ENCODE peak calls at places on chromosomes 13 and 19, in nine cellular contexts. G is psoas muscle, V is T-helper 17 cell, C is aorta, R is cardiac muscle cell, O is right lobe of liver, B is fibroblast of lung, T is upper lobe of right lung, X is esophagus squamous epithelium. J is an unnamed sample.

GRCh38 chr19:8657869-8658268 is 27.4 kb downstream of the NFILZ start:
- DNase-seq in X (no peak), B (no peak), V (no peak), C (no peak), T (no peak), O (no peak), G (no peak), R (no peak), J (no peak)

GRCh38 chr13:33746867-33747266 is 71.1 kb upstream of the RFC3 start:
- DNase-seq in V (no peak), X (no peak), R (no peak), B (no peak), O (no peak), C (no peak), T (no peak), G (no peak), J (no peak)

GRCh38 chr19:50728084-50728737 is 5.0 kb downstream of the CLEC11A start:
- DNase-seq in R (peak; percentile 98), G (peak; percentile 74), T (peak; percentile 86), V (no peak), O (peak; percentile 57), B (peak; percentile 33), X (no peak), C (peak; percentile 85), J (peak; percentile 34)

GRCh38 chr19:10419646-10420443 is 493 bp upstream of the PDE4A start:
- DNase-seq in C (no peak), G (no peak), T (no peak), V (no peak), B (peak; percentile 82), X (no peak), O (no peak), R (peak; percentile 72), J (peak; percentile 58)

GRCh38 chr19:49017666-49018351 is 918 bp upstream of the LHB start:
- DNase-seq in T (peak; percentile 80), R (peak; percentile 71), G (peak; percentile 62), X (no peak), O (no peak), V (peak; percentile 58), B (peak; percentile 66), C (peak; percentile 67), J (peak; percentile 69)

GRCh38 chr13:51814825-51815650 is 11.1 kb upstream of the DHRS12 start:
- DNase-seq in T (no peak), V (peak; percentile 44), B (peak; percentile 28), C (peak; percentile 68), X (no peak), O (peak; percentile 77), G (peak; percentile 29), R (peak; percentile 72), J (peak; percentile 79)

GRCh38 chr13:49643003-49643651 is 14.8 kb downstream of the ARL11 start:
- DNase-seq in T (no peak), V (no peak), R (no peak), C (no peak), G (no peak), X (no peak), B (no peak), O (no peak), J (no peak)

GRCh38 chr19:3075605-3076431 is 13.5 kb upstream of the TLE5 start:
- DNase-seq in X (no peak), V (peak; percentile 70), C (no peak), B (no peak), T (peak; percentile 86), G (peak; percentile 53), R (peak; percentile 61), O (no peak), J (peak; percentile 61)

GRCh38 chr13:53398051-53398450 is 369.4 kb downstream of the OLFM4 start:
- DNase-seq in T (no peak), B (no peak), V (no peak), O (no peak), G (no peak), R (no peak), C (no peak), X (no peak), J (no peak)

GRCh38 chr13:43876366-43876765 is 3.2 kb downstream of the CCDC122 start:
- DNase-seq in V (no peak), O (no peak), C (no peak), B (no peak), X (no peak), G (no peak), T (no peak), R (no peak), J (no peak)

GRCh38 chr13:101977475-101977874 is 424.4 kb downstream of the FGF14 start:
- DNase-seq in T (no peak), B (no peak), R (no peak), X (no peak), O (no peak), V (no peak), G (no peak), C (no peak), J (no peak)

GRCh38 chr19:54364775-54365257 is at the start of gene LAIR1:
- DNase-seq in X (no peak), V (peak; percentile 16), T (peak; percentile 76), C (peak; percentile 71), O (no peak), G (peak; percentile 35), B (no peak), R (no peak), J (peak; percentile 48)

GRCh38 chr19:6740589-6741348 is 1.3 kb downstream of the TRIP10 start:
- DNase-seq in G (peak; percentile 76), R (peak; percentile 58), O (no peak), C (peak; percentile 78), B (peak; percentile 35), T (peak; percentile 81), X (no peak), V (no peak), J (no peak)

GRCh38 chr19:13025819-13026477 is 30.7 kb downstream of the NFIX start:
- DNase-seq in G (no peak), B (no peak), T (no peak), O (no peak), X (no peak), V (no peak), C (no peak), R (no peak), J (no peak)

GRCh38 chr13:23146811-23147245 is 34.0 kb upstream of the SGCG start:
- DNase-seq in G (no peak), C (no peak), X (no peak), R (no peak), O (no peak), B (no peak), V (no peak), T (no peak), J (no peak)

GRCh38 chr13:46672338-46673090 is 119.5 kb downstream of the LRCH1 start:
- DNase-seq in R (no peak), X (no peak), V (no peak), G (no peak), B (no peak), O (no peak), C (no peak), T (no peak), J (no peak)
- H3K9me3 ChIP-seq in R (no peaks in the 10 kb centered on the region), X (no peaks in the 10 kb centered on the region), V (no peaks in the 10 kb centered on the region), G (no peaks in the 10 kb centered on the region), B (no peaks in the 10 kb centered on the region), O (no peaks in the 10 kb centered on the region), C (no peaks in the 10 kb centered on the region), T (no peaks in the 10 kb centered on the region), J (no peaks in the 10 kb centered on the region)

GRCh38 chr19:16915734-16916133 is 26.9 kb downstream of the F2RL3 start:
- DNase-seq in R (no peak), X (no peak), V (no peak), T (no peak), C (no peak), G (no peak), B (no peak), O (no peak), J (no peak)
- H3K9me3 ChIP-seq in R (no peaks in the 10 kb centered on the region), X (peaks cover 39% of the 10 kb centered on the region), V (peaks cover 3% of the 10 kb centered on the region), T (peaks cover 4% of the 10 kb centered on the region), C (peaks cover 17% of the 10 kb centered on the region), G (peaks cover 10% of the 10 kb centered on the region), B (no peaks in the 10 kb centered on the region), O (no peaks in the 10 kb centered on the region), J (peaks cover 12% of the 10 kb centered on the region)

GRCh38 chr19:22622020-22622419 is 12.1 kb upstream of the ZNF492 start:
- DNase-seq in T (peak; percentile 3), X (no peak), O (peak; percentile 1), V (no peak), G (no peak), R (no peak), B (no peak), C (no peak), J (no peak)

GRCh38 chr19:22619371-22619770 is 14.8 kb upstream of the ZNF492 start:
- DNase-seq in X (no peak), R (no peak), C (no peak), T (peak; percentile 9), B (no peak), V (no peak), O (peak; percentile 18), G (no peak), J (no peak)

GRCh38 chr19:22620401-22620800 is 13.7 kb upstream of the ZNF492 start:
- DNase-seq in T (peak; percentile 31), X (no peak), C (no peak), R (no peak), G (no peak), B (no peak), V (no peak), O (peak; percentile 21), J (no peak)

GRCh38 chr19:22619932-22620331 is 14.2 kb upstream of the ZNF492 start:
- DNase-seq in T (peak; percentile 25), B (no peak), O (peak; percentile 20), R (no peak), X (no peak), G (no peak), V (no peak), C (no peak), J (no peak)

DNA sequence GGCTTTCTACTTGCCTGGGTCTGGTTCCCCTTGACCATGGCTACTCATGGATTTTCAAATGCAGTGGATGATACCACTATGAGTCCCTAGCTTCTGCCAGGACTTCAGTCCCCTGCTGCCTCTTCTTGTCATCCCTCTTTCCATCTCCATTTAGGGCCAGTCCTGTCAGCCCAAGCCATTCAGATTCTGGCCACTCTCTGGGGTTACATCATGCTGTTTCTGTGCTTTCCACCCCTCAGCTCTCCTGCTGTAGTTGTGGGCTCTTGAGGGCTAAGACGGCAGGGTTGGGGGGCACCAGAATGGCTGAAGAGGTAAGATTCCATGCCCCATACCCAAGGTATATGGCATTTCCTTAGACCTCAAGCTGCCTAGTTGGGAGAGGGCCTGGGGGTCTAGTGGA is 13.2 kb upstream of the ZNF492 start:
- DNase-seq in X (no peak), G (no peak), C (no peak), T (peak; percentile 20), V (no peak), R (no peak), B (no peak), O (peak; percentile 1), J (no peak)
- H3K9me3 ChIP-seq in X (no peaks in the 10 kb centered on the region), G (no peaks in the 10 kb centered on the region), C (no peaks in the 10 kb centered on the region), T (no peaks in the 10 kb centered on the region), V (no peaks in the 10 kb centered on the region), R (no peaks in the 10 kb centered on the region), B (no peaks in the 10 kb centered on the region), O (no peaks in the 10 kb centered on the region), J (peaks cover 18% of the 10 kb centered on the region)

DNA sequence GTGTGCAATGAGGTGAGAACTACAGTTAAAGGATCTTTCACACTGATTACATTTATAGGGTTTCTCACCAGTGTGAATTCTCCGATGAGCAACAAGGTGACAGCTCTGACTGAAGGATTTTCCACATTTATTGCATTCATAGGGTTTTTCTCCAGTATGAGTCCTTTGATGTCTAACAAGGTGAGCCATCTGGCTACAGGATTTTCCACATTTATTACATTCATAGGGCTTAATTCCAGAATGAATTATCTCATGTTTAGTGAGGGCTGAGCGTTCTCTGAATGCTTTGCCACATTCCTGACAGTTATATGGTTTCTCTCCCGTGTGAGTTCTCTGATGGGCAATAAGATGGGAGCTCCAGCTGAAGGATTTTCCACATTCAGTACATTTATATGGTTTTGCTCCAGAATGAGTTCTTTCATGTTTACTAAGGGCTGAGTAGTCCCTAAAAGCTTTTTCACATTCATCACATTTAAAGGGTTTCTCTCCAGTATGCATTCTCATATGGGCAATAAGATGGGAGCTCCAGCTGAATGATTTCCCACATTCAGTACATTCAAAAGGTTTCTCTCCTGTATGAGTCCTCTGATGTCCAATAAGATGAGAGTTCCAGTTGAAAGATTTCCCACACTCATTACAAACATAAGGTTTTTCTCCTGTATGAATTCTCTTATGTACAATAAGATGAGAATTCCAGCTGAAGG is 4.4 kb upstream of the C19orf18 start:
- DNase-seq in V (no peak), R (no peak), X (no peak), C (no peak), B (peak; percentile 12), T (no peak), G (no peak), O (no peak), J (no peak)
- H3K9me3 ChIP-seq in V (peaks cover 76% of the 10 kb centered on the region), R (peaks cover 22% of the 10 kb centered on the region), X (peaks cover 97% of the 10 kb centered on the region), C (peaks cover 42% of the 10 kb centered on the region), B (peaks cover 4% of the 10 kb centered on the region), T (peaks cover 100% of the 10 kb centered on the region), G (peaks cover 98% of the 10 kb centered on the region), O (peaks cover 9% of the 10 kb centered on the region), J (peaks cover 86% of the 10 kb centered on the region)

J was measured in CD4-positive, CD25-positive, alpha-beta regulatory T cell.